ENCODE peak calls at places on chromosome 2, in six cellular contexts. O is tibial artery, M is suprapubic skin, V is body of pancreas, T is heart left ventricle, C is GM12878. A is an unnamed sample. For H3K4me1 and H3K36me3, the result is how much of the 10 kb centered on the place peaks cover.

GRCh38 chr2:1912771-1913170 is 168.5 kb upstream of the PXDN start:
- DNase-seq in O (no peak), M (no peak), V (no peak), T (no peak), C (no peak), A (no peak)

GRCh38 chr2:208854717-208855116 is 448.1 kb downstream of the PTH2R start:
- DNase-seq in O (no peak), M (no peak), V (no peak), T (no peak), C (no peak), A (no peak)

GRCh38 chr2:182330451-182331325 is 96.1 kb downstream of the PDE1A start:
- DNase-seq in O (no peak), M (no peak), V (no peak), T (peak), C (no peak), A (no peak)

GRCh38 chr2:241867776-241868420 is 1.6 kb upstream of the RTP5 start:
- DNase-seq in O (no peak), M (no peak), V (no peak), T (no peak), C (no peak), A (peak)

GRCh38 chr2:27379840-27380625 is 501 bp downstream of the ZNF513 start:
- DNase-seq in O (peak), M (no peak), V (no peak), T (peak), C (no peak), A (peak)

GRCh38 chr2:9720352-9721093 is 89.7 kb upstream of the YWHAQ start:
- DNase-seq in O (no peak), M (no peak), V (no peak), T (no peak), C (no peak), A (no peak)

GRCh38 chr2:113920996-113921395 is 31.1 kb downstream of the ACTR3 start:
- DNase-seq in O (no peak), M (no peak), V (no peak), T (no peak), C (no peak), A (no peak)

GRCh38 chr2:71949537-71949798 is 198.2 kb downstream of the CYP26B1 start:
- DNase-seq in O (no peak), M (no peak), V (no peak), T (no peak), C (no peak), A (no peak)

GRCh38 chr2:172438064-172438421 is 10.7 kb downstream of the ITGA6 start:
- DNase-seq in O (no peak), M (peak), V (no peak), T (no peak), C (no peak), A (no peak)
- H3K4me1 ChIP-seq in O (under half), M (half or more), V (half or more), T (half or more), C (under half), A (half or more)

DNA sequence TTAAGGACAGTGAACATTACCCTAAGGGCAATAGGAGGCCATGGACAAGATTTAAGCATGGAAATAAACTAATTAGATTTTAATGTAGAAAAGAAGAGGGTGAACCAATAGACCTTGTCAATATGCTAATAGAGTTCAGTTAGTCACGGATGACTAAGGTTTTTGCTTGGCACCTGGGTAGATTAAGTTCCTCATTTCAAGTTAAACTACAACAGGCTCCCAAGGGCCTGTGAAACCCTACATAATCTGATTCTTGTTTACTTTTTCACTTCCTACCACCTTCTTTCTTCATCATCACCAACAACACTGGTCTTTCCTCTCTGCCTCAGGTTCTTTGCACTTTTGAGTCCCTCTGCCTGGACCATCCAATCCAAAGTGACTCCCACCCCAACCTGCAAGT is 14.8 kb downstream of the SP110 start:
- DNase-seq in O (no peak), M (no peak), V (no peak), T (no peak), C (peak), A (no peak)
- H3K36me3 ChIP-seq in O (half or more), M (half or more), V (under half), T (under half), C (half or more), A (half or more)

DNA sequence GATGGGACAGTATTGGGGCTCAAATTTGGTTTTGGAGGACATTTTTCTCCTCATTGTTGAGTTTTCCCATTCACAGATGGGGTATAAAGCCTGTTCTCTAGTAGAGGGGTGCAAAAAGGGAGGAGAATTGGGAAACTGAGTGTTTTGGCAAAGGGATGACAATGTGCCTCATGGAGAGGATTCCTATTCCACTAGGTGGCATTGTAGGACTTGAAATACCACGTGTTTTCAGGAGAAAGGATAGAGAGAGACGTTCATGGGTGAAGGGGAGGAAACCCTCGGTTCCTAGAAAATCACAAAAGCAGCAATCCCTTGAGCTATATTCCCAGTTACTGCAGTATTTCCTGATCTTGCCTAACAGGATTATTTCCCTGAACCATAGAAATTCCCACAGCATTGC is 113.7 kb upstream of the SRD5A2 start:
- DNase-seq in O (no peak), M (no peak), V (no peak), T (no peak), C (no peak), A (no peak)
- H3K4me3 ChIP-seq in O (no peak), M (no peak), V (no peak), T (no peak), C (no peak), A (no peak)

GRCh38 chr2:11387100-11387390 is 42.6 kb upstream of the ROCK2 start:
- DNase-seq in O (no peak), M (no peak), V (no peak), T (no peak), C (no peak), A (no peak)
- H3K4me1 ChIP-seq in O (half or more), M (under half), V (under half), T (under half), C (under half), A (under half)